ENCODE peak calls at places on chromosomes 11 and 22, in eight cellular contexts. K, Q, R, M, I, D, H and Z are unnamed samples.
A peak's percentile ranks its signal among the peaks of the same experiment; 100 is the strongest.

GRCh38 chr11:19060629-19061028 is at the start of gene MRGPRX2:
- DNase-seq in I (no peak), H (no peak), R (no peak), K (no peak), M (no peak), Q (no peak), D (no peak), Z (no peak)

GRCh38 chr11:3942956-3943497 is 87.6 kb downstream of the STIM1 start:
- DNase-seq in D (no peak), M (no peak), R (no peak), Q (no peak), K (no peak), I (no peak), H (no peak), Z (no peak)

GRCh38 chr11:65718964-65719492 is 1.6 kb downstream of the RNASEH2C start:
- DNase-seq in R (no peak), K (no peak), H (no peak), D (no peak), I (peak; percentile 89), M (no peak), Q (no peak), Z (no peak)

GRCh38 chr22:45889539-45890350 is 87.2 kb downstream of the WNT7B start:
- DNase-seq in Q (no peak), M (no peak), H (no peak), R (peak; percentile 69), K (no peak), I (no peak), D (no peak), Z (no peak)

GRCh38 chr11:120597250-120597649 is 85.7 kb downstream of the GRIK4 start:
- DNase-seq in D (no peak), Q (no peak), I (no peak), K (no peak), H (no peak), M (no peak), R (no peak), Z (no peak)

GRCh38 chr11:115247404-115247803 is 256.8 kb downstream of the CADM1 start:
- DNase-seq in I (no peak), D (no peak), R (no peak), M (no peak), Q (no peak), K (no peak), H (peak; percentile 69), Z (no peak)

GRCh38 chr22:38467904-38468760 is at the start of gene KDELR3:
- DNase-seq in M (no peak), I (peak; percentile 55), K (peak; percentile 61), D (no peak), R (peak; percentile 89), Q (peak; percentile 47), H (peak; percentile 52), Z (peak; percentile 70)

GRCh38 chr22:38733329-38734202 is 22.2 kb downstream of the SUN2 start:
- DNase-seq in M (peak; percentile 37), I (peak; percentile 71), R (peak; percentile 85), H (peak; percentile 17), K (peak; percentile 63), Q (peak; percentile 72), D (peak; percentile 86), Z (no peak)

GRCh38 chr11:19632435-19632834 is 80.2 kb upstream of the NAV2 start:
- DNase-seq in D (no peak), H (no peak), I (no peak), Q (no peak), K (no peak), R (no peak), M (no peak), Z (no peak)

GRCh38 chr11:10499452-10500262 is 41.3 kb downstream of the RNF141 start:
- DNase-seq in H (no peak), K (no peak), D (no peak), M (no peak), Q (no peak), R (no peak), I (no peak), Z (no peak)

GRCh38 chr11:9091044-9091936 is at the start of gene SCUBE2:
- DNase-seq in Q (no peak), D (no peak), I (no peak), K (no peak), H (no peak), M (no peak), R (peak; percentile 78), Z (no peak)

GRCh38 chr11:70478194-70478890 is 80.0 kb downstream of the CTTN start:
- DNase-seq in K (no peak), R (no peak), D (no peak), H (no peak), M (no peak), Q (no peak), I (no peak), Z (no peak)

GRCh38 chr11:61195016-61195695 is 8.2 kb upstream of the PGA3 start:
- DNase-seq in H (no peak), I (no peak), M (no peak), K (no peak), R (peak; percentile 19), D (no peak), Q (no peak), Z (no peak)

GRCh38 chr22:19178065-19178658 is 374 bp downstream of the SLC25A1 start:
- DNase-seq in M (peak; percentile 48), H (peak; percentile 45), D (peak; percentile 40), Q (peak; percentile 58), K (peak; percentile 74), I (peak; percentile 56), R (peak; percentile 89), Z (no peak)

GRCh38 chr22:46846154-46846831 is 83.8 kb downstream of the TBC1D22A start:
- DNase-seq in K (no peak), I (no peak), H (no peak), Q (peak; percentile 13), D (no peak), M (no peak), R (no peak), Z (no peak)